ENCODE peak calls at places on chromosome 17, in eight cellular contexts. M is neural progenitor cell, E is heart right ventricle, H is fibroblast of mammary gland, V is AG10803, O is choroid plexus epithelial cell, X is PC-9, Y is IMR-90. T is an unnamed sample.

GRCh38 chr17:83099570-83100181 is 20.3 kb downstream of the METRNL start:
- DNase-seq in H (no peak), E (no peak), O (peak; percentile 37), M (peak; percentile 32), V (peak; percentile 74), Y (no peak), X (no peak), T (peak; percentile 69)

GRCh38 chr17:72565758-72566157 is 444.9 kb downstream of the SOX9 start:
- DNase-seq in H (no peak), O (no peak), E (no peak), M (no peak), X (no peak), V (no peak), Y (no peak), T (no peak)

GRCh38 chr17:78406396-78406795 is 27.9 kb downstream of the PGS1 start:
- DNase-seq in H (no peak), O (no peak), E (no peak), V (no peak), Y (no peak), M (no peak), X (no peak), T (no peak)

GRCh38 chr17:80137131-80137530 is 9.8 kb downstream of the EIF4A3 start:
- DNase-seq in H (no peak), E (no peak), Y (no peak), M (no peak), V (no peak), X (no peak), O (no peak), T (no peak)

GRCh38 chr17:82830249-82830661 is 9.6 kb downstream of the ZNF750 start:
- DNase-seq in M (no peak), Y (peak; percentile 10), X (no peak), O (no peak), E (peak; percentile 90), V (no peak), H (peak; percentile 62), T (no peak)

GRCh38 chr17:19755392-19755791 is 7.3 kb upstream of the ALDH3A1 start:
- DNase-seq in H (no peak), Y (no peak), E (no peak), X (no peak), M (no peak), O (no peak), V (no peak), T (no peak)

GRCh38 chr17:43805117-43805516 is 24.9 kb downstream of the CFAP97D1 start:
- DNase-seq in H (no peak), V (no peak), X (no peak), O (no peak), Y (no peak), E (no peak), M (no peak), T (no peak)

GRCh38 chr17:27295945-27296344 is 2.0 kb downstream of the WSB1 start:
- DNase-seq in O (peak; percentile 51), V (no peak), M (no peak), H (no peak), E (no peak), X (no peak), Y (no peak), T (no peak)

GRCh38 chr17:58141505-58141904 is 6.7 kb upstream of the OR4D1 start:
- DNase-seq in X (no peak), Y (no peak), V (no peak), M (no peak), H (no peak), O (no peak), E (no peak), T (no peak)

GRCh38 chr17:77282524-77283515 is 142.1 kb downstream of the SEC14L1 start:
- DNase-seq in H (peak; percentile 58), V (peak; percentile 19), X (peak; percentile 40), O (no peak), E (no peak), Y (peak; percentile 43), M (peak; percentile 46), T (peak; percentile 43)

GRCh38 chr17:64343071-64343774 is 47.4 kb downstream of the PECAM1 start:
- DNase-seq in X (no peak), E (no peak), H (no peak), M (no peak), V (no peak), Y (no peak), O (no peak), T (no peak)
- TF ChIP-seq CTCF in X (no peak), E (no peak), H (no peak), M (no peak), V (no peak), Y (no peak), O (no peak), T (no peak)

DNA sequence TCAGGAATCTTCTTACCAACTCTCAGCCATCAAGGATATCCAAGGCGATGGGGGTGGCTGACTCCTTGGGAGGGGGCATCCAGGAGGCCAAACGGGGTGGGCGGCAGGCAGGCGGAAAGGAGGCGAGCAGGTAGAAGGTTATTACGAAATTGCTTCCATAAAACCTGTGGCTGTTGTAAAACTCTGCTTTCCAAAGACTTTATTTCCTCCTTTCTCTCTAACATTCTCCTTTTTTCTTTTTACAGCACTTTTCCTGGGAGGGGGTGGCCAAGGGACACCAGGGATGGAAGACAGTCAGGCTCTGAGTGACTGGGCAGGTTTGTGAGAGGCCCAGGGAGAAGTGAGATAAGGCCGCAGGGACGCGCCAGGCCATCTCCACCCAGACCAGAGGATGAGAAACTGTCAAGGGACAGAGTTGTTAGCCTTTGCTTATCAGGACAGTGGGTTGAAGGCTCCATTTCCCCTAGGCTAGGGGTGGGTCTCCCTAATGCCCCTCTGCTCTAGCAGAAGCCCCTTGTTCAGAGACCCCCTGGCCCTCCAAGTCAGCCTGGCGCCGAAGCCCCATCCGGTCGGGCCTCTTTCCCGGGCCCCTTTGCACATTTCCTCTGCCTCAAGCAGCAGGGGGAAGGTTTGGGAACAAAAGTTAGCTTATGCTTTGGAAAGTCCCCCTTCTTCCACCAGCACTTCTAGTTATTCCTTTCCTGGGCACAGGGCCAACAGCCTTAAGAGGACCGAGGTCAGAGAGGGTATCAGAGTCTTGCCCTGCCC is 5.0 kb upstream of the HOXB9 start:
- DNase-seq in O (no peak), V (no peak), E (no peak), M (no peak), X (no peak), H (no peak), Y (no peak), T (no peak)
- H3K4me3 ChIP-seq in O (no peak overlapping the region), V (no peak overlapping the region), E (no peak overlapping the region), M (no peak overlapping the region), X (no peak overlapping the region), H (no peak overlapping the region), Y (no peak overlapping the region), T (no peak overlapping the region)

DNA sequence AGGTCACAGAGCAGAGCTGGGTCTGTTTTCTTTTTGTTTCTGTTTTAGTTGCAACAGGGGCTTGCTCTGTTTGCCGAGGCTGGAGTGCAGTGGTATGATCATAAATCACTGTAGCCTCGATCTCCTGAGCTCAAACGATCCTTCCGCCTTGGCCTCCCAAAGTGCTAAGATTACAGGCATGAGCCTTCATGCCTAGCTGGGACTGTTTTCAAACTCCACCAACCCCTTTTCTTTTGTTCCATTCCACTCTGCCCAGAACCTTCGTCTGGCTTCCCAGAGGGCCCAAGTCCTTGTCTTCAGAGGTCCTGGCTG is 22.3 kb downstream of the RAI1 start:
- DNase-seq in O (no peak), H (no peak), V (no peak), X (no peak), M (no peak), Y (no peak), E (no peak), T (no peak)
- TF ChIP-seq CTCF in O (no peak), H (no peak), V (no peak), X (no peak), M (no peak), Y (no peak), E (no peak), T (no peak)

DNA sequence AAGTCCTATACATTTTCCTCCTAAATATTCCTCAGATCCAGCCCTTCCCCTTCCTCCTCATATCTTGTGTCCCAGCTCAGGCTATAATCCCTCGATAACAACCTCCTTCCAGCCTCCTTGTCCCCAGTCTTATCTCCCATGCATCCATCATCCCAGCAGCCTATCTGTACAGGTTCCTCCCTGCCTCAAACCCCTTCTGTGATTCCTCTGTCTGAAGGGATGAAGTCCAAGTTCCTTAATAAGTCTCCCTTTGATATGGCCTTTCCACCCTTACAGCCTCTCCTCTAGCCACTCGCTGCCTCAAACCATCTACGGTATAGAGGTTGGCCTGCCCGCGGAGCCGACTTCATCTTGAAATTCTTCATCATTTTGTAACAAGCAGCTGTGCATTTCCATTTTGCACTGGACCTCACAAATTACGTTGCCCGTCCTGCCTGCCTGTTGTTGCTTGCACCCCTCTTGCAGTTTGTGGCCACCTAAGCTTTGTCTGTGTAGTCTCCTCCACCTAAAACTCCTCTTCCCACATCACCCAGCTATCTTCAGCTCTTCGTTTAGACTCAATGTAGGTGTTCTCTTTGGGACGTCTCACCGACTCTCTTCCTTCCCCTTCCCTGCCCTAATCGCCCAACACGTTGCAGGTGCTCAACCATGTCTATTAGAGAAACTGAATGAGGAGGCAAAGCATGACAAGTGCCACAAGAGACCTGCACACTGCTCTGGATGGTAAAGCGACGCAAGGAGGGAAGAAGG is 763 bp upstream of the CDK5RAP3 start:
- DNase-seq in E (no peak), H (no peak), Y (no peak), M (no peak), V (no peak), O (no peak), X (no peak), T (no peak)
- H3K4me3 ChIP-seq in E (peak overlapping the region; percentile 93), H (peak overlapping the region; percentile 44), Y (peak overlapping the region; percentile 21), M (no peak overlapping the region), V (peak overlapping the region; percentile 51), O (peak overlapping the region; percentile 45), X (peak overlapping the region; percentile 12), T (peak overlapping the region; percentile 16)

GRCh38 chr17:10092595-10092994 is 105.8 kb downstream of the GAS7 start:
- DNase-seq in M (no peak), H (no peak), X (no peak), Y (no peak), O (no peak), E (no peak), V (no peak), T (no peak)
- TF ChIP-seq CTCF in M (no peak), H (no peak), X (no peak), Y (no peak), O (no peak), E (no peak), V (no peak), T (no peak)

T was measured in astrocyte of the spinal cord.